ENCODE peak calls at places on chromosomes 6 and 20, in nine cellular contexts. One of them, this sample, is unnamed.

GRCh38 chr6:27882624-27883023 is 29.6 kb downstream of the OR2B2 start:
- DNase-seq in ovary: no peak
- DNase-seq in AG04450: no peak
- DNase-seq in endothelial cell: no peak
- DNase-seq in A673: peak
- DNase-seq in PC-3: no peak
- DNase-seq in choroid plexus epithelial cell: peak
- DNase-seq in heart right ventricle: no peak
- DNase-seq in fibroblast of villous mesenchyme: no peak
- DNase-seq in this sample: no peak

GRCh38 chr20:19964289-19965263 is 52.6 kb upstream of the NAA20 start:
- DNase-seq in ovary: peak
- DNase-seq in AG04450: peak
- DNase-seq in endothelial cell: no peak
- DNase-seq in A673: no peak
- DNase-seq in PC-3: peak
- DNase-seq in choroid plexus epithelial cell: peak
- DNase-seq in heart right ventricle: no peak
- DNase-seq in fibroblast of villous mesenchyme: peak
- DNase-seq in this sample: no peak

GRCh38 chr6:27049863-27050781 is 197.4 kb upstream of the PRSS16 start:
- DNase-seq in ovary: no peak
- DNase-seq in AG04450: no peak
- DNase-seq in endothelial cell: no peak
- DNase-seq in A673: no peak
- DNase-seq in PC-3: no peak
- DNase-seq in choroid plexus epithelial cell: no peak
- DNase-seq in heart right ventricle: no peak
- DNase-seq in fibroblast of villous mesenchyme: no peak
- DNase-seq in this sample: no peak

GRCh38 chr6:126781582-126781981 is 336.9 kb upstream of the RSPO3 start:
- DNase-seq in ovary: no peak
- DNase-seq in AG04450: no peak
- DNase-seq in endothelial cell: no peak
- DNase-seq in A673: peak
- DNase-seq in PC-3: no peak
- DNase-seq in choroid plexus epithelial cell: no peak
- DNase-seq in heart right ventricle: no peak
- DNase-seq in fibroblast of villous mesenchyme: no peak
- DNase-seq in this sample: no peak

GRCh38 chr6:7062445-7063162 is 45.2 kb upstream of the RREB1 start:
- DNase-seq in ovary: no peak
- DNase-seq in AG04450: no peak
- DNase-seq in endothelial cell: no peak
- DNase-seq in A673: no peak
- DNase-seq in PC-3: no peak
- DNase-seq in choroid plexus epithelial cell: no peak
- DNase-seq in heart right ventricle: no peak
- DNase-seq in fibroblast of villous mesenchyme: no peak
- DNase-seq in this sample: no peak

GRCh38 chr6:9783567-9783966 is 631.3 kb downstream of the TFAP2A start:
- DNase-seq in ovary: no peak
- DNase-seq in AG04450: peak
- DNase-seq in endothelial cell: no peak
- DNase-seq in A673: peak
- DNase-seq in PC-3: no peak
- DNase-seq in choroid plexus epithelial cell: peak
- DNase-seq in heart right ventricle: no peak
- DNase-seq in fibroblast of villous mesenchyme: peak
- DNase-seq in this sample: no peak

GRCh38 chr6:97203343-97203742 is 79.7 kb downstream of the MMS22L start:
- DNase-seq in ovary: no peak
- DNase-seq in AG04450: peak
- DNase-seq in endothelial cell: no peak
- DNase-seq in A673: peak
- DNase-seq in PC-3: no peak
- DNase-seq in choroid plexus epithelial cell: peak
- DNase-seq in heart right ventricle: no peak
- DNase-seq in fibroblast of villous mesenchyme: peak
- DNase-seq in this sample: no peak

GRCh38 chr6:110703010-110703905 is 112.0 kb downstream of the CDK19 start:
- DNase-seq in ovary: no peak
- DNase-seq in AG04450: no peak
- DNase-seq in endothelial cell: no peak
- DNase-seq in A673: no peak
- DNase-seq in PC-3: no peak
- DNase-seq in choroid plexus epithelial cell: no peak
- DNase-seq in heart right ventricle: no peak
- DNase-seq in fibroblast of villous mesenchyme: no peak
- DNase-seq in this sample: no peak

GRCh38 chr6:23696946-23697345 is 429.1 kb upstream of the NRSN1 start:
- DNase-seq in ovary: no peak
- DNase-seq in AG04450: no peak
- DNase-seq in endothelial cell: no peak
- DNase-seq in A673: peak
- DNase-seq in PC-3: peak
- DNase-seq in choroid plexus epithelial cell: peak
- DNase-seq in heart right ventricle: no peak
- DNase-seq in fibroblast of villous mesenchyme: peak
- DNase-seq in this sample: no peak

GRCh38 chr6:31575335-31575901 is at the start of gene TNF:
- DNase-seq in ovary: no peak
- DNase-seq in AG04450: no peak
- DNase-seq in endothelial cell: no peak
- DNase-seq in A673: peak
- DNase-seq in PC-3: no peak
- DNase-seq in choroid plexus epithelial cell: no peak
- DNase-seq in heart right ventricle: peak
- DNase-seq in fibroblast of villous mesenchyme: peak
- DNase-seq in this sample: no peak

GRCh38 chr6:109713097-109713496 is 22.0 kb downstream of the FIG4 start:
- DNase-seq in ovary: no peak
- DNase-seq in AG04450: no peak
- DNase-seq in endothelial cell: no peak
- DNase-seq in A673: no peak
- DNase-seq in PC-3: peak
- DNase-seq in choroid plexus epithelial cell: no peak
- DNase-seq in heart right ventricle: no peak
- DNase-seq in fibroblast of villous mesenchyme: no peak
- DNase-seq in this sample: no peak

GRCh38 chr6:9520417-9521151 is 894.3 kb downstream of the TFAP2A start:
- DNase-seq in ovary: no peak
- DNase-seq in AG04450: peak
- DNase-seq in endothelial cell: no peak
- DNase-seq in A673: peak
- DNase-seq in PC-3: peak
- DNase-seq in choroid plexus epithelial cell: peak
- DNase-seq in heart right ventricle: no peak
- DNase-seq in fibroblast of villous mesenchyme: peak
- DNase-seq in this sample: no peak

GRCh38 chr6:44525761-44526351 is 138.3 kb downstream of the CDC5L start:
- DNase-seq in ovary: no peak
- DNase-seq in AG04450: no peak
- DNase-seq in endothelial cell: no peak
- DNase-seq in A673: no peak
- DNase-seq in PC-3: no peak
- DNase-seq in choroid plexus epithelial cell: no peak
- DNase-seq in heart right ventricle: no peak
- DNase-seq in fibroblast of villous mesenchyme: no peak
- DNase-seq in this sample: no peak

GRCh38 chr6:5587648-5588047 is 326.3 kb downstream of the FARS2 start:
- DNase-seq in ovary: no peak
- DNase-seq in AG04450: no peak
- DNase-seq in endothelial cell: no peak
- DNase-seq in A673: no peak
- DNase-seq in PC-3: no peak
- DNase-seq in choroid plexus epithelial cell: no peak
- DNase-seq in heart right ventricle: no peak
- DNase-seq in fibroblast of villous mesenchyme: no peak
- DNase-seq in this sample: no peak
- TF ChIP-seq CTCF in ovary: no peak
- TF ChIP-seq CTCF in AG04450: no peak
- TF ChIP-seq CTCF in endothelial cell: no peak
- TF ChIP-seq CTCF in A673: no peak
- TF ChIP-seq CTCF in PC-3: no peak
- TF ChIP-seq CTCF in choroid plexus epithelial cell: no peak
- TF ChIP-seq CTCF in heart right ventricle: no peak
- TF ChIP-seq CTCF in fibroblast of villous mesenchyme: no peak
- TF ChIP-seq CTCF in this sample: no peak

GRCh38 chr6:142408409-142408808 is 106.6 kb downstream of the ADGRG6 start:
- DNase-seq in ovary: no peak
- DNase-seq in AG04450: no peak
- DNase-seq in endothelial cell: no peak
- DNase-seq in A673: no peak
- DNase-seq in PC-3: no peak
- DNase-seq in choroid plexus epithelial cell: peak
- DNase-seq in heart right ventricle: no peak
- DNase-seq in fibroblast of villous mesenchyme: no peak
- DNase-seq in this sample: no peak
- TF ChIP-seq CTCF in ovary: no peak
- TF ChIP-seq CTCF in AG04450: peak
- TF ChIP-seq CTCF in endothelial cell: peak
- TF ChIP-seq CTCF in A673: peak
- TF ChIP-seq CTCF in PC-3: peak
- TF ChIP-seq CTCF in choroid plexus epithelial cell: no peak
- TF ChIP-seq CTCF in heart right ventricle: no peak
- TF ChIP-seq CTCF in fibroblast of villous mesenchyme: peak
- TF ChIP-seq CTCF in this sample: peak

GRCh38 chr6:51678905-51679620 is 408.4 kb downstream of the PKHD1 start:
- DNase-seq in ovary: no peak
- DNase-seq in AG04450: no peak
- DNase-seq in endothelial cell: no peak
- DNase-seq in A673: peak
- DNase-seq in PC-3: peak
- DNase-seq in choroid plexus epithelial cell: no peak
- DNase-seq in heart right ventricle: peak
- DNase-seq in fibroblast of villous mesenchyme: no peak
- DNase-seq in this sample: no peak

GRCh38 chr6:51684603-51685002 is 402.8 kb downstream of the PKHD1 start:
- DNase-seq in ovary: no peak
- DNase-seq in AG04450: no peak
- DNase-seq in endothelial cell: no peak
- DNase-seq in A673: no peak
- DNase-seq in PC-3: no peak
- DNase-seq in choroid plexus epithelial cell: no peak
- DNase-seq in heart right ventricle: no peak
- DNase-seq in fibroblast of villous mesenchyme: no peak
- DNase-seq in this sample: no peak

GRCh38 chr6:51678274-51678673 is 409.1 kb downstream of the PKHD1 start:
- DNase-seq in ovary: no peak
- DNase-seq in AG04450: no peak
- DNase-seq in endothelial cell: no peak
- DNase-seq in A673: no peak
- DNase-seq in PC-3: no peak
- DNase-seq in choroid plexus epithelial cell: no peak
- DNase-seq in heart right ventricle: no peak
- DNase-seq in fibroblast of villous mesenchyme: no peak
- DNase-seq in this sample: no peak

GRCh38 chr6:51684038-51684437 is 403.4 kb downstream of the PKHD1 start:
- DNase-seq in ovary: no peak
- DNase-seq in AG04450: no peak
- DNase-seq in endothelial cell: no peak
- DNase-seq in A673: no peak
- DNase-seq in PC-3: no peak
- DNase-seq in choroid plexus epithelial cell: no peak
- DNase-seq in heart right ventricle: no peak
- DNase-seq in fibroblast of villous mesenchyme: no peak
- DNase-seq in this sample: no peak
- TF ChIP-seq CTCF in ovary: no peak
- TF ChIP-seq CTCF in AG04450: no peak
- TF ChIP-seq CTCF in endothelial cell: no peak
- TF ChIP-seq CTCF in A673: no peak
- TF ChIP-seq CTCF in PC-3: peak
- TF ChIP-seq CTCF in choroid plexus epithelial cell: no peak
- TF ChIP-seq CTCF in heart right ventricle: no peak
- TF ChIP-seq CTCF in fibroblast of villous mesenchyme: no peak
- TF ChIP-seq CTCF in this sample: no peak

DNA sequence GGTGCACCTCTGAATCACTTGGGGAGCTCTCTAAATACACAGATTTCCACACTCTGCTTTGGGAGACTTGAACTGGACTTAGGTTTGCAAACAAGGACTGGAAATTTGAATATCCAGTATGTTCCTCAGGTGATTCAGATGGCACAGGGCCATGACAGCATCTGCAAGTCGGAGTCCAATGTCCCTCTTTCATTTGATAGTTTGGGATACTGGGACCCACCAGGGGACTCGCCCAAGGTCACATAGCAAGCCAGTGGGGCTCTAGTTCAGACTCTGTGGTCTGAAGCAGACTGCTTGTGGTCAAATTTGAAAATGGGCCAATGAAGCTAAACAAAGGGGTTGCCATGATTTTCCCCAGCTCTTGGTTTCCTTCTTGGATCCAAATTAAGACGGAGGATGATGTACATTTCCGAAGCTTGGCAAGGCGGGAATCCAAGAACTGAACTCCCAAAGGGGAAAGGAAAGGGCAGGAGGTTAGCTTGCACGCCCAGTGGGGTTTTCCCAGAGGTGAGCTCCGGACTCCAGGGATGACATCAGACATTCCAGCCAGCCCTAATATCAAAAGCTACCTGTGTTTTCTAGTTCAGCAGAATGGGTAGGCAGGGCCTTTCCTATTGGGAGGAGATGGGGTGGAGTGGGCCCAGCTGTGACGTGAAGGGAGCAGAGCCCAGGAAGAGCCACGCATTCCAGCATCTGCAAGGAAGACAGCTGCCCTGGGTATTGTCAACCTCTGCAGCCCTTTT is 3.4 kb upstream of the SYS1 start:
- DNase-seq in ovary: no peak
- DNase-seq in AG04450: no peak
- DNase-seq in endothelial cell: no peak
- DNase-seq in A673: no peak
- DNase-seq in PC-3: no peak
- DNase-seq in choroid plexus epithelial cell: peak
- DNase-seq in heart right ventricle: no peak
- DNase-seq in fibroblast of villous mesenchyme: peak
- DNase-seq in this sample: no peak
- TF ChIP-seq CTCF in ovary: no peak
- TF ChIP-seq CTCF in AG04450: no peak
- TF ChIP-seq CTCF in endothelial cell: no peak
- TF ChIP-seq CTCF in A673: no peak
- TF ChIP-seq CTCF in PC-3: no peak
- TF ChIP-seq CTCF in choroid plexus epithelial cell: no peak
- TF ChIP-seq CTCF in heart right ventricle: no peak
- TF ChIP-seq CTCF in fibroblast of villous mesenchyme: no peak
- TF ChIP-seq CTCF in this sample: no peak

GRCh38 chr6:138034229-138034628 is 73.0 kb downstream of the PERP start:
- DNase-seq in ovary: no peak
- DNase-seq in AG04450: no peak
- DNase-seq in endothelial cell: no peak
- DNase-seq in A673: no peak
- DNase-seq in PC-3: no peak
- DNase-seq in choroid plexus epithelial cell: no peak
- DNase-seq in heart right ventricle: no peak
- DNase-seq in fibroblast of villous mesenchyme: no peak
- DNase-seq in this sample: no peak
- TF ChIP-seq CTCF in ovary: no peak
- TF ChIP-seq CTCF in AG04450: no peak
- TF ChIP-seq CTCF in endothelial cell: no peak
- TF ChIP-seq CTCF in A673: no peak
- TF ChIP-seq CTCF in PC-3: no peak
- TF ChIP-seq CTCF in choroid plexus epithelial cell: no peak
- TF ChIP-seq CTCF in heart right ventricle: no peak
- TF ChIP-seq CTCF in fibroblast of villous mesenchyme: no peak
- TF ChIP-seq CTCF in this sample: no peak

GRCh38 chr6:3453410-3453809 is 3.4 kb downstream of the SLC22A23 start:
- DNase-seq in ovary: no peak
- DNase-seq in AG04450: no peak
- DNase-seq in endothelial cell: no peak
- DNase-seq in A673: no peak
- DNase-seq in PC-3: no peak
- DNase-seq in choroid plexus epithelial cell: no peak
- DNase-seq in heart right ventricle: no peak
- DNase-seq in fibroblast of villous mesenchyme: no peak
- DNase-seq in this sample: no peak
- TF ChIP-seq CTCF in ovary: no peak
- TF ChIP-seq CTCF in AG04450: no peak
- TF ChIP-seq CTCF in endothelial cell: no peak
- TF ChIP-seq CTCF in A673: no peak
- TF ChIP-seq CTCF in PC-3: no peak
- TF ChIP-seq CTCF in choroid plexus epithelial cell: peak
- TF ChIP-seq CTCF in heart right ventricle: no peak
- TF ChIP-seq CTCF in fibroblast of villous mesenchyme: no peak
- TF ChIP-seq CTCF in this sample: no peak